ENCODE peak calls at places on chromosome 21, in four cellular contexts. G is neural progenitor cell, E is adrenal gland, S is endothelial cell. Q is an unnamed sample.

GRCh38 chr21:34135330-34135729 is 62.0 kb downstream of the MRPS6 start:
- DNase-seq in G (no peak), E (no peak), S (no peak), Q (no peak)

GRCh38 chr21:20424943-20425342 is 573.3 kb upstream of the NCAM2 start:
- DNase-seq in G (no peak), E (no peak), S (no peak), Q (no peak)

GRCh38 chr21:40841524-40842196 is 5.3 kb downstream of the DSCAM start:
- DNase-seq in G (peak), E (peak), S (peak), Q (peak)

GRCh38 chr21:39132248-39132647 is 51.0 kb downstream of the PSMG1 start:
- DNase-seq in G (no peak), E (no peak), S (no peak), Q (no peak)

GRCh38 chr21:39003982-39004775 is 179.1 kb downstream of the PSMG1 start:
- DNase-seq in G (no peak), E (peak), S (no peak), Q (no peak)

GRCh38 chr21:21457077-21457476 is 458.9 kb downstream of the NCAM2 start:
- DNase-seq in G (no peak), E (no peak), S (no peak), Q (no peak)

GRCh38 chr21:41639766-41640165 is 127.1 kb downstream of the RIPK4 start:
- DNase-seq in G (no peak), E (no peak), S (no peak), Q (no peak)

GRCh38 chr21:20330652-20331051 is 667.6 kb upstream of the NCAM2 start:
- DNase-seq in G (no peak), E (no peak), S (no peak), Q (no peak)

GRCh38 chr21:41316641-41317392 is at the start of gene FAM3B:
- DNase-seq in G (peak), E (no peak), S (peak), Q (peak)

GRCh38 chr21:32881458-32881857 is 109.9 kb upstream of the PAXBP1 start:
- DNase-seq in G (no peak), E (no peak), S (no peak), Q (no peak)

GRCh38 chr21:41369105-41369914 is 7.5 kb downstream of the MX2 start:
- DNase-seq in G (peak), E (peak), S (peak), Q (peak)

GRCh38 chr21:16124397-16125130 is 394.8 kb downstream of the USP25 start:
- DNase-seq in G (no peak), E (peak), S (no peak), Q (no peak)

GRCh38 chr21:39908265-39908923 is 41.2 kb downstream of the PCP4 start:
- DNase-seq in G (peak), E (no peak), S (no peak), Q (no peak)

GRCh38 chr21:17818158-17819113 is 720 bp downstream of the C21orf91 start:
- DNase-seq in G (peak), E (peak), S (peak), Q (peak)

GRCh38 chr21:39111928-39112327 is 71.3 kb downstream of the PSMG1 start:
- DNase-seq in G (no peak), E (no peak), S (no peak), Q (no peak)

GRCh38 chr21:8990326-8991087 is 1530.9 kb upstream of the TPTE start:
- DNase-seq in G (no peak), E (no peak), S (peak), Q (no peak)

GRCh38 chr21:15281714-15282113 is 216.9 kb upstream of the NRIP1 start:
- DNase-seq in G (no peak), E (no peak), S (no peak), Q (no peak)

GRCh38 chr21:35375115-35375514 is 326.0 kb upstream of the RUNX1 start:
- DNase-seq in G (no peak), E (no peak), S (no peak), Q (no peak)

GRCh38 chr21:34986561-34987533 is 62.3 kb downstream of the RUNX1 start:
- DNase-seq in G (peak), E (no peak), S (no peak), Q (no peak)

GRCh38 chr21:34885636-34886553 is 163.2 kb downstream of the RUNX1 start:
- DNase-seq in G (peak), E (no peak), S (no peak), Q (peak)

GRCh38 chr21:39057121-39057520 is 126.1 kb downstream of the PSMG1 start:
- DNase-seq in G (no peak), E (no peak), S (no peak), Q (no peak)

GRCh38 chr21:38499296-38499695 is 1.0 kb upstream of the ERG start:
- DNase-seq in G (no peak), E (no peak), S (no peak), Q (no peak)

GRCh38 chr21:36120304-36120902 is 14.5 kb upstream of the CBR3 start:
- DNase-seq in G (no peak), E (no peak), S (no peak), Q (no peak)

GRCh38 chr21:34156957-34157356 is 83.6 kb downstream of the MRPS6 start:
- DNase-seq in G (no peak), E (peak), S (no peak), Q (no peak)

GRCh38 chr21:14263879-14264278 is 47.9 kb downstream of the RBM11 start:
- DNase-seq in G (no peak), E (no peak), S (no peak), Q (no peak)

GRCh38 chr21:34306246-34306645 is 57.6 kb upstream of the KCNE2 start:
- DNase-seq in G (no peak), E (no peak), S (no peak), Q (no peak)

GRCh38 chr21:34834852-34835501 is 166.2 kb downstream of the CLIC6 start:
- DNase-seq in G (no peak), E (no peak), S (no peak), Q (no peak)

GRCh38 chr21:34046917-34047316 is 26.5 kb upstream of the MRPS6 start:
- DNase-seq in G (no peak), E (no peak), S (no peak), Q (no peak)

GRCh38 chr21:29943885-29944284 is 4.1 kb upstream of the GRIK1 start:
- DNase-seq in G (peak), E (no peak), S (peak), Q (no peak)
- TF ChIP-seq CTCF in G (peak), E (no peak), S (no peak), Q (peak)

DNA sequence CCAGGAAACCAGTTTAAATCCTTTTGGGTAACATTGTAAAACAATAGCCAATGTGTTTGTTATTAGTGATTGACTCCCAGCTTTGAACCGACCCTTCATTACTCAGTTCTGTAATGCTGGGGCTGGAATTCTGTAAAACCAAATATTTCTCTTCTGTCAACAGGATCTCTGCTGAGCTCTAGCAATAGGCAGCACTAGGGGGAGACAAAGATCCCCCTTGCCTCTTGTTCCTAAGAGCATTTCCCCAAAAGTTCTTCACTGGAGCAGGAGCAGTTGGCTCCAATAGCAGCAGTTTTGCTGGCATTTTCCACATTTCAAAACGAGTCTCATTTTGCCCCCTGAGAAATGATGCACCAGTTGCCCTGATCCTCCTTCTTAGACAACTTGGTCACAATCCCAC is 1671.1 kb downstream of the MRPL39 start:
- DNase-seq in G (peak), E (peak), S (no peak), Q (no peak)
- TF ChIP-seq CTCF in G (peak), E (no peak), S (no peak), Q (peak)

GRCh38 chr21:37496972-37497371 is 130.4 kb downstream of the DYRK1A start:
- DNase-seq in G (no peak), E (no peak), S (no peak), Q (no peak)
- TF ChIP-seq CTCF in G (peak), E (no peak), S (peak), Q (no peak)

GRCh38 chr21:31537872-31538576 is 121.5 kb upstream of the SOD1 start:
- DNase-seq in G (peak), E (no peak), S (peak), Q (no peak)
- TF ChIP-seq CTCF in G (peak), E (no peak), S (peak), Q (peak)

GRCh38 chr21:42706765-42707164 is 53.3 kb downstream of the PDE9A start:
- DNase-seq in G (no peak), E (no peak), S (no peak), Q (no peak)

GRCh38 chr21:42704861-42705260 is 51.4 kb downstream of the PDE9A start:
- DNase-seq in G (no peak), E (no peak), S (no peak), Q (no peak)

GRCh38 chr21:42705346-42705745 is 51.9 kb downstream of the PDE9A start:
- DNase-seq in G (no peak), E (no peak), S (no peak), Q (no peak)

GRCh38 chr21:42707207-42707830 is 53.9 kb downstream of the PDE9A start:
- DNase-seq in G (no peak), E (no peak), S (no peak), Q (no peak)

GRCh38 chr21:42705746-42706374 is 52.4 kb downstream of the PDE9A start:
- DNase-seq in G (no peak), E (no peak), S (no peak), Q (peak)
- TF ChIP-seq CTCF in G (peak), E (no peak), S (no peak), Q (no peak)

GRCh38 chr21:43829161-43829560 is 35.9 kb upstream of the AGPAT3 start:
- DNase-seq in G (no peak), E (no peak), S (no peak), Q (no peak)

GRCh38 chr21:43827015-43827611 is 37.7 kb downstream of the RRP1 start:
- DNase-seq in G (no peak), E (peak), S (no peak), Q (no peak)

GRCh38 chr21:43832648-43833047 is 32.4 kb upstream of the AGPAT3 start:
- DNase-seq in G (no peak), E (no peak), S (no peak), Q (no peak)

GRCh38 chr21:43832158-43832550 is 32.9 kb upstream of the AGPAT3 start:
- DNase-seq in G (no peak), E (no peak), S (no peak), Q (no peak)

GRCh38 chr21:43829575-43830119 is 35.4 kb upstream of the AGPAT3 start:
- DNase-seq in G (no peak), E (no peak), S (no peak), Q (no peak)
- TF ChIP-seq CTCF in G (no peak), E (no peak), S (no peak), Q (no peak)

DNA sequence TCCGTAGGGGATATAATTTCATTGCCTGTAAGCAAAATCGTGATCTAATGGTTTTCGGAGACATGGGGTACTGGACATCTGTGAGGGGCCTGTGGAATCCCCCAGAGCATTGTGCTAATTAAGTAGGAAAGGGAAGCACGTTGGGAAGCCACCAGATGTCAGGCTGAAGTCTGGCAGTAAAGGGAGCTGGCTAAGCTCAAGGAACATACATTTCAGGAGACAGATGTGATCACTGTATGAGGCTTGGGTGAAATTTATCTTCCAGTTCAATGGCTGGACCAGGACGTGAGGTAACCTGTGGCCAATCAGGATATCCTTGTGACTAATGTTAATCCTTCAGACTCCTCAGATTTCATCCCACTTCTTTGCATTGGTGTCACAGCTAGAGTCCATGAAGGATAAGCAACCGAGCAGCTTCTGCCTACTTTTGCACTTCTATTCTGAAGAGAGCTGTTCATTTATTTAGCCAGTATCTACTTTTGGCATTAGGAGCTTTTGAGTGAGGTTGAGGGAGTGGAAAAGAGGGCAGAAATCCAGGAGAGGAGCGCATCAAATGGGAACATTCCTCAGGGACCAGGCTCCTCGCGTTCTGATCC is 110.2 kb upstream of the APP start:
- DNase-seq in G (peak), E (no peak), S (no peak), Q (peak)
- TF ChIP-seq CTCF in G (no peak), E (no peak), S (no peak), Q (no peak)

GRCh38 chr21:45954271-45954670 is 27.3 kb upstream of the COL6A1 start:
- DNase-seq in G (no peak), E (no peak), S (no peak), Q (no peak)
- TF ChIP-seq CTCF in G (peak), E (no peak), S (no peak), Q (no peak)

Q was measured in nephron progenitor cell.